ENCODE peak calls at places on chromosomes 5 and 9, in nine cellular contexts. T, Y, D, P, C, H, O, L and Z are unnamed samples. For H3K4me1, the result is how much of the 10 kb centered on the place peaks cover.

GRCh38 chr5:135488727-135489465 is 36.7 kb upstream of the TIFAB start:
- DNase-seq in T (peak), Y (no peak), D (peak), P (no peak), C (no peak), H (no peak), O (no peak), L (no peak), Z (no peak)

GRCh38 chr5:14685757-14686156 is 21.2 kb downstream of the OTULIN start:
- DNase-seq in T (peak), Y (no peak), D (peak), P (no peak), C (no peak), H (peak), O (no peak), L (no peak), Z (no peak)

GRCh38 chr5:133032852-133033742 is 6.7 kb upstream of the ZCCHC10 start:
- DNase-seq in T (no peak), Y (no peak), D (no peak), P (no peak), C (no peak), H (no peak), O (no peak), L (no peak), Z (no peak)

GRCh38 chr9:115614931-115615401 is 497.0 kb upstream of the TNC start:
- DNase-seq in T (no peak), Y (no peak), D (peak), P (peak), C (no peak), H (no peak), O (no peak), L (no peak), Z (no peak)

GRCh38 chr5:160925281-160925680 is 73.3 kb upstream of the ATP10B start:
- DNase-seq in T (no peak), Y (no peak), D (no peak), P (no peak), C (no peak), H (no peak), O (peak), L (no peak), Z (no peak)

GRCh38 chr5:125756456-125756855 is 666.8 kb upstream of the GRAMD2B start:
- DNase-seq in T (no peak), Y (no peak), D (no peak), P (no peak), C (no peak), H (no peak), O (no peak), L (no peak), Z (no peak)

GRCh38 chr9:92961627-92962302 is 14.4 kb downstream of the FGD3 start:
- DNase-seq in T (no peak), Y (no peak), D (no peak), P (no peak), C (no peak), H (no peak), O (no peak), L (no peak), Z (no peak)

GRCh38 chr5:138900281-138900965 is 25.3 kb upstream of the LRRTM2 start:
- DNase-seq in T (no peak), Y (no peak), D (no peak), P (no peak), C (no peak), H (peak), O (no peak), L (no peak), Z (no peak)

GRCh38 chr5:142011572-142012185 is 1.1 kb downstream of the GNPDA1 start:
- DNase-seq in T (no peak), Y (no peak), D (no peak), P (no peak), C (no peak), H (no peak), O (no peak), L (no peak), Z (no peak)

GRCh38 chr9:127549771-127550170 is 62.3 kb upstream of the STXBP1 start:
- DNase-seq in T (no peak), Y (no peak), D (no peak), P (no peak), C (no peak), H (no peak), O (no peak), L (no peak), Z (no peak)

GRCh38 chr9:114691046-114691955 is 9.3 kb upstream of the TEX48 start:
- DNase-seq in T (no peak), Y (peak), D (peak), P (peak), C (no peak), H (no peak), O (no peak), L (no peak), Z (no peak)

GRCh38 chr9:124733964-124734740 is 37.0 kb downstream of the NR6A1 start:
- DNase-seq in T (no peak), Y (peak), D (no peak), P (no peak), C (no peak), H (no peak), O (peak), L (no peak), Z (peak)

GRCh38 chr9:1869843-1870242 is 145.3 kb upstream of the SMARCA2 start:
- DNase-seq in T (no peak), Y (no peak), D (peak), P (no peak), C (no peak), H (peak), O (no peak), L (no peak), Z (peak)

GRCh38 chr9:87718852-87719612 is 6.9 kb upstream of the CTSL start:
- DNase-seq in T (no peak), Y (no peak), D (no peak), P (no peak), C (no peak), H (no peak), O (no peak), L (no peak), Z (no peak)

GRCh38 chr9:75964431-75964830 is 74.0 kb downstream of the PCSK5 start:
- DNase-seq in T (no peak), Y (no peak), D (peak), P (peak), C (no peak), H (no peak), O (no peak), L (no peak), Z (no peak)

GRCh38 chr9:125429476-125430160 is 168.0 kb downstream of the GAPVD1 start:
- DNase-seq in T (no peak), Y (no peak), D (no peak), P (no peak), C (peak), H (no peak), O (no peak), L (no peak), Z (no peak)

GRCh38 chr5:67518227-67518626 is 321.6 kb upstream of the CD180 start:
- DNase-seq in T (no peak), Y (no peak), D (no peak), P (no peak), C (no peak), H (no peak), O (no peak), L (no peak), Z (no peak)

GRCh38 chr9:129584136-129584535 is 36.8 kb downstream of the C9orf50 start:
- DNase-seq in T (peak), Y (peak), D (peak), P (peak), C (peak), H (peak), O (peak), L (no peak), Z (peak)

GRCh38 chr9:80555782-80556325 is 984.1 kb downstream of the TLE4 start:
- DNase-seq in T (no peak), Y (no peak), D (no peak), P (no peak), C (no peak), H (no peak), O (no peak), L (no peak), Z (no peak)

GRCh38 chr5:133235696-133236426 is 184.0 kb downstream of the HSPA4 start:
- DNase-seq in T (no peak), Y (no peak), D (no peak), P (no peak), C (no peak), H (no peak), O (no peak), L (no peak), Z (no peak)

GRCh38 chr9:136563646-136564321 is 17.9 kb upstream of the NOTCH1 start:
- DNase-seq in T (no peak), Y (no peak), D (no peak), P (no peak), C (peak), H (no peak), O (no peak), L (no peak), Z (no peak)
- H3K4me1 ChIP-seq in T (under half), Y (under half), D (under half), P (under half), C (under half), H (under half), O (under half), L (half or more), Z (under half)

GRCh38 chr9:135437259-135437658 is 42.3 kb upstream of the PPP1R26 start:
- DNase-seq in T (no peak), Y (no peak), D (no peak), P (no peak), C (no peak), H (no peak), O (no peak), L (no peak), Z (no peak)
- TF ChIP-seq CTCF in T (no peak), Y (no peak), D (no peak), P (no peak), C (no peak), H (no peak), O (no peak), L (no peak), Z (no peak)

GRCh38 chr9:89505048-89505447 is 7.1 kb upstream of the SEMA4D start:
- DNase-seq in T (no peak), Y (no peak), D (no peak), P (no peak), C (no peak), H (no peak), O (no peak), L (no peak), Z (no peak)

GRCh38 chr9:89502038-89502601 is 4.2 kb upstream of the SEMA4D start:
- DNase-seq in T (no peak), Y (no peak), D (no peak), P (no peak), C (no peak), H (no peak), O (no peak), L (no peak), Z (no peak)

GRCh38 chr9:89507626-89508025 is 9.7 kb upstream of the SEMA4D start:
- DNase-seq in T (no peak), Y (no peak), D (no peak), P (no peak), C (no peak), H (no peak), O (no peak), L (no peak), Z (no peak)

GRCh38 chr9:89508951-89509607 is 11.2 kb upstream of the SEMA4D start:
- DNase-seq in T (no peak), Y (no peak), D (no peak), P (no peak), C (no peak), H (no peak), O (no peak), L (no peak), Z (no peak)

GRCh38 chr9:89505795-89506385 is 8.0 kb upstream of the SEMA4D start:
- DNase-seq in T (no peak), Y (no peak), D (no peak), P (no peak), C (no peak), H (no peak), O (peak), L (no peak), Z (no peak)
- H3K4me1 ChIP-seq in T (under half), Y (under half), D (under half), P (under half), C (under half), H (under half), O (under half), L (under half), Z (under half)

DNA sequence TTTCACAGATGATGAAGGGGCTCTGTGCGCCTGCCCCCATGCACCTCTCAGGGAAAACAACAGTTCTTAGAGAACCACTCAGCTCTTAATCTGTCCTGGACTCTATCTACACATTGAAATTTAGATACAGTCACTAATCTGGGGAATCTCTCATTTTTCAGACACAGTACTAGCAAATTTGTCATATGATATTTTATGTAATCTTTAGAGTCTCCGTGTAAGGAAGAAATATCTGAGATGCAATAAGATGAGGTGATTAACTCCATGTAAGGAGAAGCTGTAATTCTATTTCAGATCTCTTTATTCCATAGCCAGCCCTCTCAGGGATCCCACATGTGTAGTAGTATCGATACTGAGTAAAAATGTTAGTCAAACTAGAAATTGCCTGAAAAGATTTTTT is 279.5 kb upstream of the TMEM161B start:
- DNase-seq in T (no peak), Y (no peak), D (no peak), P (no peak), C (no peak), H (no peak), O (no peak), L (no peak), Z (no peak)
- TF ChIP-seq CTCF in T (no peak), Y (no peak), D (no peak), P (no peak), C (no peak), H (no peak), O (no peak), L (no peak), Z (no peak)

DNA sequence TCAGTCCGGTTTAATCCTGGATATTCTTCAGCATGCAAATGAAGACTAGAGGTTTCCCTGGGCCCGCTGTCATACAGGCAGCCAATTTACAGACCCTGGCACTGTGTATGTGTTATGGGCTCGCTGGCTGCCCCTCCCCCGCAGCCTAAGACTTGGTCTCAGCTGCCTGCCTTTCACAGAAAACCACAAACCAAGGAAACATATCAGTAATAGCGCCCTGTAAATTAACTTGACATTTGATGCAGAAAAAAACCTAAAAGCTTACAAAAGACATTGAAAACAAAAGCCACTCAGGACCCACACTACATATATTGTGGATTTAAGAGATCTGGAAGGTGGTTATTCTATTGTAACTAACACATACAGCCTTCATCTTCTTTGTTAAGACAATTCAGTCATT is 287.0 kb upstream of the TMEM161B start:
- DNase-seq in T (peak), Y (no peak), D (no peak), P (no peak), C (no peak), H (no peak), O (no peak), L (no peak), Z (no peak)
- H3K4me1 ChIP-seq in T (under half), Y (under half), D (under half), P (under half), C (under half), H (under half), O (under half), L (under half), Z (under half)

GRCh38 chr9:137240321-137240840 is 706 bp upstream of the TUBB4B start:
- DNase-seq in T (peak), Y (peak), D (peak), P (no peak), C (peak), H (peak), O (peak), L (no peak), Z (peak)
- TF ChIP-seq CTCF in T (peak), Y (no peak), D (peak), P (peak), C (no peak), H (no peak), O (no peak), L (no peak), Z (no peak)